ENCODE peak calls at places on chromosomes 5 and 9, in ten cellular contexts. B is prostate gland, T is dorsolateral prefrontal cortex, M is H9, J is adrenal gland, N is RWPE1, C is GM13976, Q is stomach, X is fibroblast of lung, Z is A549. U is an unnamed sample.

GRCh38 chr9:114898741-114899140 is 31.6 kb downstream of the TNFSF8 start:
- DNase-seq in J (peak), N (no peak), T (no peak), M (no peak), C (no peak), Z (no peak), X (no peak), Q (peak), B (no peak), U (no peak)

GRCh38 chr5:114782869-114783268 is 386.8 kb downstream of the TRIM36 start:
- DNase-seq in Z (no peak), C (no peak), X (no peak), Q (no peak), J (no peak), M (peak), N (no peak), B (no peak), T (peak), U (peak)

GRCh38 chr9:96508227-96508940 is 58.4 kb downstream of the HABP4 start:
- DNase-seq in N (no peak), B (no peak), Q (no peak), Z (no peak), J (no peak), T (no peak), M (no peak), X (no peak), C (no peak), U (no peak)

GRCh38 chr9:135156525-135157510 is 69.3 kb downstream of the OLFM1 start:
- DNase-seq in Z (peak), Q (peak), N (peak), C (peak), T (no peak), M (peak), X (peak), J (peak), B (peak), U (peak)

GRCh38 chr9:111450114-111450513 is 34.1 kb downstream of the ECPAS start:
- DNase-seq in B (no peak), J (no peak), C (no peak), M (no peak), T (no peak), X (no peak), N (no peak), Z (no peak), Q (no peak), U (no peak)

GRCh38 chr9:83355024-83355444 is 183.2 kb downstream of the FRMD3 start:
- DNase-seq in T (no peak), J (no peak), C (no peak), B (no peak), N (no peak), Q (no peak), Z (no peak), M (no peak), X (peak), U (no peak)

GRCh38 chr9:73183917-73184861 is 32.5 kb downstream of the ANXA1 start:
- DNase-seq in B (no peak), J (no peak), M (no peak), Z (no peak), N (peak), Q (no peak), T (no peak), X (peak), C (peak), U (no peak)

GRCh38 chr5:2711446-2712425 is 39.7 kb downstream of the IRX2 start:
- DNase-seq in N (no peak), J (no peak), C (no peak), B (no peak), Z (no peak), T (no peak), X (no peak), M (no peak), Q (no peak), U (no peak)

DNA sequence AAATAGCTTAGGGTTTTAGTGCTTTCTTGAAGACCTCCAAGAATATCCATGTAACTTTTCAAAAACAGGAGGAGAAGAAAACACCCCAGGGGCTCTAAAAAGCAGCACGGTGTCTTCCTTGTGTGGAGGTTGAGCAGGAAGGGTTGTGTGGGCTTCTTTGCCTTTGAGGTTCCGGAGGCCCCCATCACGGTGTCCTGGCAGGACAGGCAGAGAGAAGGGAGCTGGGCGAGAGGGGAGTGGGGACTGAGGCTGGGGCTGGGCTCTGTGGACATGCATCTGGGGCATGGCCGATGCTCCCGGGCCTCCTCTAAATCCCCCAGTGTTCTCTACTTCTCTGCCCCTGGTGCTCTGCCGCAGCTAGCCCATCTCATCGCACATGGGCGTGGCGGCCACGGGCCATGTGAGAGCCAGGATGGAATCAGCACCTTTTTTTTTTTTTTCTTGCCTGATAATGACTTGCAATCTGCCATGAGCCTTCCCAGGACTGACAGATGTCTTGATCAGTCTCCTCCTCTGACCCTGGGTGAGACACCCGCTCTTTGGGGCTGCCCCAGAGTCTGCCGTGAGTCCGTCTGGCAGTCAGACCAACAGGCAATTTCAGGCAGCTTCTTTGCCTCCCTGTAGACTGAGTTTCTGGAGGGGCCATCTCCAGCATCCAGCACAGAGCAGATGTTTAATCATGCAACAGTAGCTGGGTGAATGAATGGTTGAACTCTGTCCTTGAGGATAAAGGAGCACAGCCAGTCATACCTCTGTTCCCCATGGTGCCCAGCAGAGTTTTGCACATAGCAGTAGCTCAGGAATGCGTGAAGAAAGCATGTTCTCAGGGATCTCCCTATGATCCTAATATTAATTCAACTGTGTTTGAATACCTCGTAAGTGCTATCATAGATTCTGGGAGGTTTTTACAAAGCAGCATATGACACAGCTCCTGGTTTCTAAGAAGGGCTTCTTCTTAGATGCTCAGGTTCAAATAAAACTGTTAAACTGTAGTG is 12.1 kb downstream of the CXCL14 start:
- DNase-seq in C (no peak), Q (no peak), X (no peak), Z (no peak), T (no peak), B (no peak), J (no peak), N (no peak), M (no peak), U (no peak)
- TF ChIP-seq CTCF in C (no peak), Q (no peak), X (no peak), Z (no peak), T (no peak), B (no peak), J (no peak), N (peak), M (peak), U (no peak)

GRCh38 chr5:106324356-106324755 is 1346.4 kb downstream of the EFNA5 start:
- DNase-seq in C (no peak), J (no peak), M (no peak), N (no peak), Q (no peak), X (no peak), T (no peak), Z (no peak), B (no peak), U (no peak)

GRCh38 chr5:106321242-106321641 is 1349.5 kb downstream of the EFNA5 start:
- DNase-seq in M (no peak), C (no peak), J (no peak), B (no peak), T (no peak), N (no peak), Z (no peak), Q (no peak), X (no peak), U (no peak)
- TF ChIP-seq CTCF in M (no peak), C (no peak), J (no peak), B (no peak), T (no peak), N (no peak), Z (no peak), Q (no peak), X (no peak), U (no peak)

GRCh38 chr9:12698986-12699385 is 5.8 kb downstream of the TYRP1 start:
- DNase-seq in J (no peak), B (no peak), X (no peak), Z (no peak), N (no peak), M (no peak), Q (no peak), T (no peak), C (no peak), U (no peak)
- TF ChIP-seq CTCF in J (no peak), B (no peak), X (peak), Z (no peak), N (no peak), M (no peak), Q (no peak), T (no peak), C (no peak), U (no peak)

DNA sequence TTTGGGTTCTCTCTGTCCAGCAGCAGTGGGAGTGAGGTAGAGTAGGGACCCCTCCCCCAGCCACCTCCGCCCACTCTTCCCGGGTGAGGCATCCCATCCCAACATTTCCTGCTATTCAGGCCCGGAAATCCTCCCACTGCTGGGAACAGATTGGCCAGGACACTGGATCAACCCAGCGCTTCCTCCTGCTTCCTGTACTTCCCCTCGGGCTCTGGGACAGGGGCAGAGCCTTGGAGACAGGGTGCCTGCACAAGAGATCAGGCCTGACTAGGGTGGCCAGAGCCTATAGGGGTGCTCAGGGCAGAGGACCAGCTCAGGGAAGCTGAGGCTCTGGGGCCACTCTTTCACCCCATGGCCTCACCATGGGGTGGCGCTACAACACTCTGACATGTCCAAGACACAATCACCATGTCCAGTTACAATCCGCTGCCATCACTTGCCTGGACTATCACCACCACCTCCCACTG is 14.5 kb downstream of the SH2D3C start:
- DNase-seq in C (peak), M (peak), B (no peak), Z (no peak), Q (peak), N (no peak), X (no peak), J (peak), T (no peak), U (peak)
- TF ChIP-seq CTCF in C (peak), M (peak), B (no peak), Z (no peak), Q (peak), N (no peak), X (peak), J (peak), T (peak), U (peak)

DNA sequence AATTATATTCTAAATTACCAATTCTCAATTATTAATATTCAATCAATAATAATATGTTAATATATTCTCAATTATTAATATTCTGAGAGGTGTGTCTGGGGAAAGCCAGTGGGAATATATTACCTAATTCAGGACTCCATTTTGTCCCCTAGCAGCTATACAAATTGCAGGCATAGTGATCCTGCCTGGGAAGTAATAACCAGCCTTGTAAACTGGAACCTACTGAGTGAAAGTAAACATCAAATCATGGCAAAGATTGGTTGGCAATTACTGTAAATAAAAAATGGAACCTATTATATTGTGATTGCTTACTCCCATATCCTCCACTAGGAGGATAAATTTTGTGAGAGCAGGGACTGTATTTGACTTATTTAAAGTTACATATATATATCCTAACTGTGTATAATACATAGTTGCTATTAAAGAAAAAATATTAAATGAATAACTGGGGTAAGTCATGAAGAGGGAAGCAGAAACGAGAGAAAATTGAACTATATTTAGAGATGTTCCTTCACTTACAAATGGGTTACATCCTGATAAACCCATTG is 150.5 kb upstream of the ELL2 start:
- DNase-seq in X (no peak), Q (no peak), N (no peak), M (no peak), B (no peak), T (no peak), J (no peak), Z (no peak), C (no peak), U (no peak)
- TF ChIP-seq CTCF in X (peak), Q (no peak), N (no peak), M (peak), B (no peak), T (no peak), J (no peak), Z (no peak), C (no peak), U (peak)

GRCh38 chr5:142149363-142149762 is 40.8 kb downstream of the NDFIP1 start:
- DNase-seq in B (no peak), X (no peak), Q (no peak), C (no peak), N (no peak), Z (no peak), T (no peak), J (no peak), M (no peak), U (no peak)
- TF ChIP-seq CTCF in B (no peak), X (no peak), Q (no peak), C (no peak), N (no peak), Z (no peak), T (no peak), J (no peak), M (no peak), U (no peak)

GRCh38 chr5:83589786-83590185 is 118.2 kb downstream of the VCAN start:
- DNase-seq in X (no peak), T (no peak), Q (no peak), M (no peak), C (no peak), B (no peak), J (no peak), Z (no peak), N (no peak), U (no peak)

GRCh38 chr5:83590966-83591365 is 119.4 kb downstream of the VCAN start:
- DNase-seq in Z (no peak), Q (no peak), M (no peak), J (no peak), X (peak), T (no peak), N (no peak), B (no peak), C (no peak), U (no peak)

DNA sequence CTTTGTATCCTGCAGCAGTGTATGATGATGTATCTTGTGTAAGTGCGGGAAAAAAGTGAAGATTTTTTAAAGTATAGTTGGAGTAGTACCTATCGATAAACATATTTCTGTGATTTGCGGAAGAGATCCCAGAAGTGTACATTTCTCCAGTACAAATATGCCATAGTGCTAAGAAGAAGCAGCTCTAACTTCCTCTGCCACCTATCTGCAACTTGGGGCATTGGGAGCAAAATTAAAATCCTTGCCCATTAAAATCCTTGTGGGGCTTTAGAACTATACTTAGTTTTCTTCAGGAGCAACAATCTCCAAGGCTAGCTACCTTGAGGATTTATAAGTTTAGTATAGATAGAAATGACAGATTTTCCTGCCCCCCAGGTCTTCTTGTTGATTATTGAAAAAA is 123.7 kb downstream of the VCAN start:
- DNase-seq in M (no peak), C (no peak), N (peak), Z (no peak), X (no peak), Q (no peak), T (no peak), J (no peak), B (no peak), U (no peak)
- TF ChIP-seq CTCF in M (peak), C (no peak), N (peak), Z (no peak), X (peak), Q (no peak), T (no peak), J (no peak), B (no peak), U (no peak)

GRCh38 chr5:54412913-54413312 is 42.6 kb upstream of the HSPB3 start:
- DNase-seq in N (no peak), C (no peak), X (no peak), Q (no peak), T (no peak), Z (no peak), J (no peak), B (no peak), M (no peak), U (no peak)

GRCh38 chr5:54415896-54416640 is 39.4 kb upstream of the HSPB3 start:
- DNase-seq in M (no peak), B (no peak), Q (no peak), Z (no peak), T (no peak), X (no peak), J (no peak), N (peak), C (no peak), U (no peak)

GRCh38 chr5:54411176-54411575 is 44.3 kb upstream of the HSPB3 start:
- DNase-seq in N (no peak), Z (no peak), X (no peak), C (no peak), Q (no peak), M (no peak), J (no peak), B (no peak), T (no peak), U (no peak)

DNA sequence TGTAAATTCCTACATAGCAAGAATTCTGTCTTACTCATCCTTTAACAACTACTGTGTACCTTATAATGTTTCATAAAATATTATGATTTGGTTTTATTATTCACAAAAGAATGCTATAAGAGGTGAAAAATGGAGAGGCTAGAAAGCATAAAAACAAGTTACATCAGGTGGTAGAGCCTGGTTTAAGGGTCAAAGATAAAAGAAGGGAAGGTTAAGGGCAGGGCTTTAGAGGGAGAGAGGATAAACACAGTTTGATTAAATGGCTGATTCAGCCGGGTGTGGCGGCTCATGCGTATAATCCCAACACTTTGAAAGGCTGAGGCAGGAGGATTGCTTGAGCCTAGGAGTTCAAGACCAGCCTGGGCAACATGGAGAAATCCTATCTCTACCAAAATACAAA is 40.4 kb upstream of the HSPB3 start:
- DNase-seq in Q (no peak), M (no peak), B (no peak), J (no peak), N (no peak), C (no peak), T (no peak), Z (no peak), X (no peak), U (no peak)
- TF ChIP-seq CTCF in Q (no peak), M (no peak), B (no peak), J (no peak), N (no peak), C (no peak), T (no peak), Z (no peak), X (no peak), U (no peak)

U was measured in endothelial cell.